ENCODE peak calls at places on chromosome 6, in ten cellular contexts. M is fibroblast of mammary gland, C is IMR-90, P is adipocyte, O is GM23338, J is GM23248, N is mammary epithelial cell, E is ovary, H is suprapubic skin, X is heart left ventricle. Q is an unnamed sample.

GRCh38 chr6:155693573-155694428 is 238.2 kb upstream of the NOX3 start:
- DNase-seq in P (no peak), C (no peak), H (no peak), O (no peak), X (no peak), J (no peak), N (no peak), M (no peak), E (no peak), Q (no peak)

GRCh38 chr6:112163295-112164257 is 76.2 kb downstream of the FAM229B start:
- DNase-seq in N (peak), J (peak), X (peak), C (peak), H (peak), O (peak), E (peak), M (peak), P (peak), Q (no peak)

GRCh38 chr6:110378552-110378951 is 20.4 kb upstream of the METTL24 start:
- DNase-seq in P (no peak), H (no peak), N (no peak), C (no peak), X (no peak), J (no peak), O (peak), M (no peak), E (no peak), Q (no peak)

GRCh38 chr6:163892814-163893561 is 478.5 kb downstream of the QKI start:
- DNase-seq in O (no peak), P (no peak), H (no peak), M (no peak), C (no peak), N (no peak), J (no peak), E (no peak), X (no peak), Q (no peak)

GRCh38 chr6:159169193-159169555 is at the start of gene FNDC1:
- DNase-seq in C (no peak), P (peak), J (peak), X (no peak), O (peak), H (no peak), N (no peak), M (no peak), E (no peak), Q (peak)

GRCh38 chr6:156695747-156696146 is 81.4 kb upstream of the ARID1B start:
- DNase-seq in J (no peak), X (no peak), M (no peak), N (no peak), O (no peak), H (no peak), C (no peak), E (no peak), P (no peak), Q (no peak)

GRCh38 chr6:47047479-47048411 is 5.6 kb upstream of the ADGRF1 start:
- DNase-seq in O (peak), P (peak), N (peak), C (peak), X (peak), E (no peak), M (peak), J (peak), H (no peak), Q (no peak)

GRCh38 chr6:159110013-159110412 is 59.2 kb upstream of the FNDC1 start:
- DNase-seq in H (no peak), C (peak), P (peak), E (no peak), N (peak), J (peak), O (peak), X (no peak), M (peak), Q (no peak)

GRCh38 chr6:166032366-166033171 is 135.1 kb downstream of the TBXT start:
- DNase-seq in O (peak), H (no peak), E (no peak), P (no peak), C (peak), N (no peak), M (peak), J (peak), X (peak), Q (no peak)

GRCh38 chr6:125174626-125175025 is 21.1 kb downstream of the TPD52L1 start:
- DNase-seq in P (no peak), M (no peak), N (no peak), X (no peak), C (no peak), O (peak), H (no peak), J (no peak), E (no peak), Q (no peak)

GRCh38 chr6:109420751-109421150 is 19.7 kb downstream of the PPIL6 start:
- DNase-seq in E (no peak), P (no peak), M (no peak), J (no peak), O (no peak), C (no peak), H (no peak), X (no peak), N (peak), Q (no peak)

GRCh38 chr6:138590796-138591709 is 91.8 kb upstream of the NHSL1 start:
- DNase-seq in M (peak), X (peak), O (peak), E (peak), J (peak), H (no peak), P (peak), N (peak), C (peak), Q (no peak)

GRCh38 chr6:1497593-1498105 is 108.3 kb downstream of the FOXF2 start:
- DNase-seq in N (no peak), M (no peak), E (peak), O (peak), J (no peak), H (no peak), P (no peak), C (no peak), X (peak), Q (no peak)

GRCh38 chr6:143271024-143271423 is 179.5 kb downstream of the ADAT2 start:
- DNase-seq in N (peak), E (peak), P (peak), O (no peak), H (no peak), X (peak), M (peak), J (peak), C (peak), Q (no peak)

GRCh38 chr6:6616670-6617069 is 28.1 kb downstream of the LY86 start:
- DNase-seq in E (no peak), M (no peak), X (no peak), J (no peak), H (no peak), P (no peak), N (no peak), C (no peak), O (no peak), Q (no peak)

GRCh38 chr6:157187182-157188093 is 135.9 kb downstream of the TMEM242 start:
- DNase-seq in C (no peak), P (no peak), E (no peak), M (no peak), J (no peak), O (no peak), X (no peak), H (no peak), N (no peak), Q (no peak)

GRCh38 chr6:163620670-163621330 is 206.3 kb downstream of the QKI start:
- DNase-seq in P (no peak), X (no peak), N (no peak), C (peak), H (no peak), J (no peak), O (no peak), M (no peak), E (no peak), Q (no peak)

GRCh38 chr6:129709451-129709908 is 497 bp downstream of the ARHGAP18 start:
- DNase-seq in E (peak), M (peak), N (no peak), J (peak), O (no peak), P (peak), H (no peak), X (peak), C (peak), Q (no peak)

GRCh38 chr6:158361961-158362634 is 49.8 kb downstream of the TULP4 start:
- DNase-seq in J (peak), O (no peak), E (no peak), N (no peak), C (peak), X (no peak), H (no peak), P (no peak), M (peak), Q (no peak)

GRCh38 chr6:125031385-125031784 is 69.1 kb downstream of the RNF217 start:
- DNase-seq in H (no peak), N (no peak), O (no peak), E (no peak), M (no peak), X (no peak), J (no peak), P (no peak), C (no peak), Q (no peak)

GRCh38 chr6:102848210-102848609 is 1454.7 kb downstream of the GRIK2 start:
- DNase-seq in O (no peak), C (no peak), J (no peak), P (no peak), N (no peak), E (no peak), M (no peak), H (no peak), X (no peak), Q (no peak)

GRCh38 chr6:93341900-93342613 is 77.3 kb downstream of the EPHA7 start:
- DNase-seq in H (no peak), J (no peak), C (no peak), X (no peak), P (no peak), N (no peak), M (no peak), O (no peak), E (no peak), Q (no peak)

GRCh38 chr6:28802417-28803336 is 121.1 kb downstream of the TRIM27 start:
- DNase-seq in O (peak), P (no peak), M (peak), H (no peak), X (no peak), E (no peak), C (peak), N (peak), J (peak), Q (no peak)

GRCh38 chr6:130810307-130811030 is 16.7 kb upstream of the SMLR1 start:
- DNase-seq in C (peak), E (no peak), O (peak), N (no peak), X (no peak), P (peak), M (no peak), J (peak), H (no peak), Q (no peak)

GRCh38 chr6:73508776-73509175 is 12.1 kb downstream of the EEF1A1 start:
- DNase-seq in X (no peak), J (no peak), M (no peak), C (no peak), E (no peak), P (no peak), N (no peak), O (no peak), H (no peak), Q (no peak)

GRCh38 chr6:90286884-90287488 is 9.7 kb downstream of the BACH2 start:
- DNase-seq in X (no peak), O (peak), P (no peak), N (peak), E (peak), H (no peak), C (peak), M (peak), J (peak), Q (no peak)

GRCh38 chr6:38876470-38876869 is 161.4 kb downstream of the DNAH8 start:
- DNase-seq in J (no peak), O (no peak), N (no peak), C (no peak), M (peak), E (no peak), P (no peak), X (no peak), H (no peak), Q (no peak)

GRCh38 chr6:88843040-88843439 is 120.4 kb downstream of the RNGTT start:
- DNase-seq in H (no peak), P (peak), X (no peak), E (no peak), N (no peak), J (peak), C (peak), M (peak), O (no peak), Q (no peak)

GRCh38 chr6:101398716-101399626 is 5.5 kb downstream of the GRIK2 start:
- DNase-seq in O (peak), N (no peak), C (peak), J (no peak), E (no peak), M (no peak), H (no peak), X (no peak), P (no peak), Q (peak)

GRCh38 chr6:35620706-35621105 is 68.0 kb downstream of the FKBP5 start:
- DNase-seq in E (no peak), M (no peak), P (peak), X (no peak), N (no peak), O (no peak), J (no peak), H (no peak), C (no peak), Q (no peak)

GRCh38 chr6:72619883-72620696 is 1.8 kb upstream of the KCNQ5 start:
- DNase-seq in H (no peak), N (no peak), C (peak), X (peak), J (peak), M (no peak), P (peak), E (no peak), O (peak), Q (peak)

GRCh38 chr6:95518630-95519227 is 58.6 kb upstream of the MANEA start:
- DNase-seq in C (no peak), N (no peak), H (no peak), J (no peak), M (no peak), E (no peak), P (no peak), X (no peak), O (no peak), Q (no peak)

GRCh38 chr6:2623348-2623747 is 127.4 kb downstream of the MYLK4 start:
- DNase-seq in O (peak), H (no peak), P (no peak), M (no peak), J (no peak), C (no peak), N (no peak), X (no peak), E (no peak), Q (no peak)

GRCh38 chr6:17580518-17581048 is 19.5 kb upstream of the FAM8A1 start:
- DNase-seq in O (peak), C (no peak), E (peak), J (peak), X (no peak), P (peak), M (peak), N (peak), H (no peak), Q (peak)

GRCh38 chr6:4403828-4404227 is 268.5 kb upstream of the ECI2 start:
- DNase-seq in X (no peak), O (no peak), C (no peak), N (no peak), J (peak), M (peak), P (peak), E (no peak), H (no peak), Q (no peak)

GRCh38 chr6:27791182-27791939 is 120.8 kb downstream of the OR2B2 start:
- DNase-seq in C (peak), O (peak), E (peak), J (peak), P (peak), X (peak), M (peak), N (peak), H (no peak), Q (peak)

GRCh38 chr6:27797960-27798359 is 114.2 kb downstream of the OR2B2 start:
- DNase-seq in P (no peak), O (no peak), J (no peak), N (no peak), E (no peak), M (no peak), X (no peak), H (no peak), C (no peak), Q (no peak)

GRCh38 chr6:27795697-27796494 is 116.3 kb downstream of the OR2B2 start:
- DNase-seq in N (peak), P (peak), M (peak), H (no peak), X (peak), C (peak), O (peak), J (peak), E (no peak), Q (no peak)
- H3K4me3 ChIP-seq in N (no peak), P (no peak), M (no peak), H (no peak), X (no peak), C (no peak), O (peak), J (no peak), E (no peak), Q (no peak)

GRCh38 chr6:113610377-113610988 is 246.7 kb upstream of the MARCKS start:
- DNase-seq in C (no peak), N (no peak), H (no peak), O (no peak), X (no peak), J (no peak), E (no peak), M (no peak), P (no peak), Q (no peak)
- H3K4me3 ChIP-seq in C (no peak), N (no peak), H (no peak), O (no peak), X (no peak), J (no peak), E (no peak), M (no peak), P (no peak), Q (no peak)

DNA sequence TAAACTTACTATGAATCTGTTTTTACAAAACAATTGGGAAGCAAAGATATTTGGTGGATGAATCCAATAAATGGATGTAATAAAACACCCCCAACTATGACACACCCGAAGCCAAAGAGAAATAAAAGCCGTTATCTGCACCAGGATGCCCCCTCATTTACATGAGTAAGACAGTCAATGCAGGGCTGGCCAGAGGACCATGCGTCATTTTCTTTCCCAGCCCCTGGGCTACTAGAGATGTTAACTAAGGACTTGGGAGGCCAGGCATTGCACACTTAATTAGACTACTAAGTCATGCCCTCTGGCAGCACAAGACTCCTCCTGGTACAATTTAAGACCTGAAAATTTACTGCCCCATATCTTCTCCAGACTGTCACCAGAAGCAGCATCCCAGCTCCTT is 3.2 kb downstream of the LEMD2 start:
- DNase-seq in J (peak), E (no peak), N (peak), X (no peak), P (peak), M (peak), H (no peak), O (no peak), C (peak), Q (no peak)
- H3K4me3 ChIP-seq in J (peak), E (no peak), N (no peak), X (no peak), P (peak), M (no peak), H (no peak), O (peak), C (no peak), Q (no peak)

GRCh38 chr6:87152528-87152950 is 2.8 kb upstream of the ZNF292 start:
- DNase-seq in H (no peak), O (no peak), E (peak), P (no peak), J (no peak), N (no peak), X (no peak), M (peak), C (peak), Q (no peak)
- H3K4me3 ChIP-seq in H (peak), O (peak), E (peak), P (peak), J (peak), N (peak), X (peak), M (peak), C (peak), Q (peak)